ENCODE peak calls at places on chromosomes 6 and 20, in ten cellular contexts. J is GM03348; I is RCC 7860; S is AG04449; T is H7; V is stimulated activated CD8-positive, alpha-beta memory T cell treated with anti-CD3 and anti-CD28 coated beads, Interleukin-15, amount 100 ng/mL, for 4 hours; P is activated CD4-positive, alpha-beta T cell treated with anti-CD3 and anti-CD28 coated beads, Interleukin-2, amount 50 U/mL, for 48 hours; D is right lobe of liver; G is fibroblast of lung; R is NCI-H748 treated with DMSO at 0.1 percent for 48 hours. Y is an unnamed sample.

GRCh38 chr20:31862157-31862470 is 8.2 kb downstream of the DUSP15 start:
- DNase-seq in P (no peak), I (no peak), J (no peak), V (no peak), D (no peak), T (no peak), G (no peak), S (no peak), R (no peak), Y (no peak)

GRCh38 chr6:20763311-20763710 is 229.1 kb downstream of the CDKAL1 start:
- DNase-seq in G (no peak), D (no peak), J (no peak), I (no peak), V (no peak), P (no peak), R (no peak), S (no peak), T (no peak), Y (no peak)

GRCh38 chr6:115485400-115485799 is 575.3 kb downstream of the FRK start:
- DNase-seq in I (no peak), V (no peak), D (no peak), J (no peak), R (peak; percentile 96), T (no peak), S (no peak), P (no peak), G (no peak), Y (peak; percentile 62)

GRCh38 chr6:55916188-55916587 is 40.8 kb upstream of the BMP5 start:
- DNase-seq in R (no peak), S (no peak), G (peak; percentile 77), I (no peak), V (no peak), D (no peak), P (no peak), J (peak; percentile 4), T (no peak), Y (no peak)

GRCh38 chr6:25006565-25007001 is 70.8 kb upstream of the RIPOR2 start:
- DNase-seq in S (no peak), V (no peak), J (peak; percentile 22), T (no peak), D (peak; percentile 63), P (peak; percentile 40), R (no peak), I (no peak), G (peak; percentile 34), Y (peak; percentile 28)

GRCh38 chr6:446418-447366 is 55.1 kb downstream of the IRF4 start:
- DNase-seq in G (no peak), P (peak; percentile 96), R (no peak), D (no peak), T (no peak), V (peak; percentile 93), S (no peak), J (no peak), I (no peak), Y (no peak)

GRCh38 chr6:114084327-114084890 is 113.5 kb upstream of the HDAC2 start:
- DNase-seq in G (peak; percentile 78), P (no peak), J (peak; percentile 6), S (no peak), I (no peak), T (no peak), V (no peak), R (no peak), D (no peak), Y (no peak)

GRCh38 chr20:53902968-53903651 is 167.3 kb downstream of the BCAS1 start:
- DNase-seq in S (no peak), J (no peak), T (no peak), D (no peak), R (no peak), G (no peak), P (no peak), I (no peak), V (no peak), Y (no peak)

GRCh38 chr6:29112135-29112534 is 4.3 kb downstream of the OR2J3 start:
- DNase-seq in R (no peak), G (no peak), J (no peak), D (no peak), I (no peak), S (no peak), V (no peak), T (no peak), P (no peak), Y (no peak)

GRCh38 chr6:7909323-7910276 is 988 bp downstream of the TXNDC5 start:
- DNase-seq in R (no peak), J (peak; percentile 93), P (peak; percentile 71), S (no peak), I (peak; percentile 33), V (no peak), D (peak; percentile 94), G (peak; percentile 48), T (peak; percentile 94), Y (peak; percentile 15)

GRCh38 chr6:41777886-41778285 is 1.8 kb downstream of the FRS3 start:
- DNase-seq in G (no peak), J (no peak), R (no peak), T (no peak), P (no peak), I (no peak), V (no peak), D (no peak), S (no peak), Y (no peak)

GRCh38 chr6:159700970-159701369 is 7.9 kb upstream of the SOD2 start:
- DNase-seq in I (no peak), S (no peak), T (no peak), D (no peak), G (peak; percentile 16), V (no peak), R (no peak), J (peak; percentile 9), P (no peak), Y (no peak)

GRCh38 chr6:18501313-18502013 is 114.3 kb downstream of the RNF144B start:
- DNase-seq in R (no peak), S (peak; percentile 92), T (no peak), D (no peak), G (peak; percentile 56), I (peak; percentile 43), J (peak; percentile 77), V (no peak), P (no peak), Y (no peak)

Y was measured in COR-L47.